ENCODE peak calls at places on chromosomes 4 and X, in seven cellular contexts. P is H9, M is neuronal stem cell, Y is mesenchymal stem cell, H is mesendoderm, D is H1, T is IMR-90. G is an unnamed sample. For H3K4me1, the result is how much of the 10 kb centered on the place peaks cover.

GRCh38 chr4:127140306-127140705 is 492.5 kb upstream of the INTU start:
- DNase-seq in D (no peak), P (no peak), Y (peak), H (no peak), T (peak), M (no peak), G (no peak)

GRCh38 chrX:15816886-15817285 is 26.6 kb downstream of the ZRSR2 start:
- DNase-seq in D (no peak), P (peak), T (no peak), M (no peak), Y (peak), H (peak), G (no peak)

GRCh38 chr4:71941001-71941400 is 90.8 kb upstream of the NPFFR2 start:
- DNase-seq in D (no peak), M (no peak), Y (peak), H (peak), T (peak), P (peak), G (peak)

GRCh38 chr4:180134116-180134866 is 2108.9 kb upstream of the TENM3 start:
- DNase-seq in M (no peak), D (no peak), Y (no peak), P (no peak), T (no peak), H (no peak), G (no peak)

GRCh38 chr4:150782311-150782710 is 200.4 kb downstream of the MAB21L2 start:
- DNase-seq in T (peak), M (no peak), P (no peak), H (no peak), Y (peak), D (no peak), G (no peak)

GRCh38 chrX:153645151-153645550 is 1.9 kb upstream of the DUSP9 start:
- DNase-seq in H (no peak), T (no peak), D (no peak), P (no peak), M (no peak), Y (no peak), G (no peak)

GRCh38 chrX:47483310-47484268 is 567 bp upstream of the ZNF41 start:
- DNase-seq in H (no peak), T (peak), M (no peak), D (no peak), P (no peak), Y (peak), G (peak)

GRCh38 chr4:158285429-158286216 is 75.3 kb downstream of the TMEM144 start:
- DNase-seq in M (no peak), T (no peak), Y (no peak), D (no peak), P (no peak), H (peak), G (no peak)

GRCh38 chr4:7268941-7269340 is 76.6 kb downstream of the SORCS2 start:
- DNase-seq in P (no peak), Y (no peak), H (no peak), M (no peak), D (no peak), T (no peak), G (no peak)

GRCh38 chr4:121484633-121485032 is 103.8 kb upstream of the QRFPR start:
- DNase-seq in P (peak), D (no peak), T (peak), Y (peak), M (peak), H (peak), G (peak)

GRCh38 chr4:59039046-59039445 is 1928.9 kb upstream of the IGFBP7 start:
- DNase-seq in H (no peak), D (no peak), P (no peak), T (no peak), M (no peak), Y (no peak), G (no peak)
- H2BK5ac ChIP-seq in H (no peak), D (no peak), P (no peak), T (no peak), M (no peak), Y (no peak), G (no peak)

GRCh38 chr4:83361416-83362196 is 27.0 kb upstream of the HPSE start:
- DNase-seq in H (peak), D (peak), M (no peak), P (peak), Y (no peak), T (no peak), G (no peak)
- H3K4me1 ChIP-seq in H (under half), D (under half), M (under half), P (under half), Y (under half), T (under half), G (under half)

GRCh38 chrX:151225843-151226242 is 49.5 kb downstream of the GPR50 start:
- DNase-seq in T (no peak), H (no peak), D (no peak), P (no peak), M (no peak), Y (no peak), G (no peak)

GRCh38 chrX:151227637-151228036 is 51.3 kb downstream of the GPR50 start:
- DNase-seq in D (peak), T (no peak), M (no peak), Y (no peak), H (peak), P (peak), G (no peak)

GRCh38 chrX:151226941-151227340 is 50.6 kb downstream of the GPR50 start:
- DNase-seq in T (no peak), M (no peak), Y (no peak), D (no peak), H (no peak), P (no peak), G (no peak)

DNA sequence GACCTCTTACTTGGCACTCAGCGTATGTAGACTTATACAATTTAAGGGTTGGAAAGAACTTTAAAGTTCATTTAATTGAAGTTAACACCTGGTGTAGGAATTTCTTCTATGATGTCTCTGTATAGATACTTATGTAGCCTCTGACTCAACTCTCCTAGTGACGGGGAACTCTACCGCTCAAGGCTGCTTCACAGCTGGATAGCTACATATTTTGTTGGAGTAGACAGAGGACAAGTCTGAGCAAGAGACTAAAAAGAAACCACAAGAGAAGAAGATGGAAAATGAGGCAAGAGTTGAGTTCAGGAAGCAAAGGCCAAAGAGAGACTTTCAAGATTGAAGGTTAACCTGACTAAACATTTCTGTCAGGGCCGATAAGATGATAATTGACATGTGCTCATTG is 52.6 kb downstream of the GPR50 start:
- DNase-seq in M (no peak), D (no peak), H (no peak), T (no peak), P (no peak), Y (no peak), G (no peak)
- H2BK5ac ChIP-seq in M (no peak), D (no peak), H (no peak), T (no peak), P (no peak), Y (no peak), G (no peak)

DNA sequence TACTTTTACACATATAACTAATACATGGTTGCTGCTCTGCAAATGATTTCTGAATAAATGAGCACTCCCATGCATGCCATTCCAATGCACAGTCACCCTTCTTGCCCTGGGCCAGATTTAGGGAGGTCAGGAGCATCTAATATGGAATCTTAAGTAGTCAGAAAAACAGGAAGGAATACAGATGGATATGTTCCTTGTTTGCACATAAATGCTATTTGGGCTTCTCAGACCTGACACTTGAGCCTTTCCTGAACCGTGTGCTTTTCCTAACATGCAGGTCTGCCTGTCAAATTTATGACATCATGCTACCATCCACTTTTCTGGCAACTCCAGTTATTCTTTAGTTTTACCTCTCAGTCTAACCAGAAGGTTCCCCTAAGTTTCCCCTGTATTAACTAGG is 70.7 kb downstream of the MAML3 start:
- DNase-seq in T (no peak), P (no peak), D (no peak), M (no peak), H (no peak), Y (no peak), G (peak)
- H3K4me1 ChIP-seq in T (under half), P (under half), D (under half), M (under half), H (under half), Y (under half), G (under half)

GRCh38 chr4:139645458-139645857 is 20.2 kb upstream of the MGST2 start:
- DNase-seq in D (no peak), H (no peak), T (no peak), Y (no peak), M (no peak), P (no peak), G (no peak)
- H2BK5ac ChIP-seq in D (no peak), H (no peak), T (no peak), Y (no peak), M (no peak), P (no peak), G (no peak)

GRCh38 chr4:41181037-41181436 is 33.3 kb downstream of the APBB2 start:
- DNase-seq in D (no peak), Y (no peak), H (no peak), M (no peak), T (no peak), P (no peak), G (no peak)
- H3K4me1 ChIP-seq in D (under half), Y (under half), H (under half), M (under half), T (under half), P (under half), G (under half)

GRCh38 chrX:19555236-19555635 is 39.9 kb upstream of the MAP3K15 start:
- DNase-seq in H (no peak), D (no peak), T (no peak), Y (no peak), P (no peak), M (no peak), G (no peak)
- H2BK5ac ChIP-seq in H (no peak), D (no peak), T (no peak), Y (no peak), P (no peak), M (no peak), G (no peak)

G was measured in trophoblast cell.